ENCODE peak calls at places on chromosomes 16 and 17, in six cellular contexts. T is GM13976, A is RWPE1, N is ovary, V is gastrocnemius medialis, P is lung. D is an unnamed sample.

GRCh38 chr17:64053101-64053500 is 32.7 kb upstream of the ICAM2 start:
- DNase-seq in T (no peak), A (no peak), N (no peak), V (no peak), P (no peak), D (no peak)

GRCh38 chr16:2056681-2057407 is 9.1 kb downstream of the TSC2 start:
- DNase-seq in T (no peak), A (no peak), N (no peak), V (no peak), P (no peak), D (no peak)

GRCh38 chr16:67431077-67431804 is at the start of gene HSD11B2:
- DNase-seq in T (peak), A (peak), N (peak), V (peak), P (peak), D (no peak)

GRCh38 chr17:3582921-3583320 is 25.3 kb upstream of the TRPV3 start:
- DNase-seq in T (no peak), A (no peak), N (no peak), V (no peak), P (peak), D (no peak)

GRCh38 chr16:74641969-74642368 is 24.7 kb downstream of the RFWD3 start:
- DNase-seq in T (no peak), A (no peak), N (no peak), V (no peak), P (no peak), D (no peak)

GRCh38 chr17:10292057-10292931 is 80.5 kb downstream of the MYH13 start:
- DNase-seq in T (peak), A (peak), N (no peak), V (peak), P (no peak), D (peak)

GRCh38 chr17:82419471-82419995 is 1.1 kb upstream of the OGFOD3 start:
- DNase-seq in T (no peak), A (no peak), N (no peak), V (no peak), P (no peak), D (no peak)

GRCh38 chr17:73722163-73722562 is 77.9 kb upstream of the SDK2 start:
- DNase-seq in T (no peak), A (no peak), N (no peak), V (no peak), P (no peak), D (no peak)

GRCh38 chr16:10511829-10512228 is 68.6 kb downstream of the EMP2 start:
- DNase-seq in T (no peak), A (no peak), N (no peak), V (no peak), P (no peak), D (no peak)

GRCh38 chr17:45403906-45404490 is 28.7 kb downstream of the ARHGAP27 start:
- DNase-seq in T (no peak), A (no peak), N (no peak), V (no peak), P (no peak), D (no peak)

GRCh38 chr16:30186782-30187555 is 3.6 kb downstream of the CORO1A start:
- DNase-seq in T (peak), A (no peak), N (peak), V (peak), P (peak), D (peak)

GRCh38 chr17:21689604-21690003 is 2.7 kb upstream of the KCNJ18 start:
- DNase-seq in T (no peak), A (peak), N (peak), V (no peak), P (peak), D (no peak)

GRCh38 chr16:30902070-30902972 is 5.9 kb downstream of the CTF1 start:
- DNase-seq in T (peak), A (peak), N (peak), V (peak), P (peak), D (peak)

GRCh38 chr17:35390663-35391062 is 17.2 kb upstream of the SLFN11 start:
- DNase-seq in T (no peak), A (no peak), N (no peak), V (no peak), P (no peak), D (no peak)

GRCh38 chr17:41403409-41404023 is 6.1 kb upstream of the KRT31 start:
- DNase-seq in T (no peak), A (no peak), N (no peak), V (no peak), P (no peak), D (no peak)

GRCh38 chr17:6350806-6351205 is 84.1 kb downstream of the AIPL1 start:
- DNase-seq in T (no peak), A (no peak), N (no peak), V (no peak), P (no peak), D (no peak)

GRCh38 chr16:67541391-67542263 is 13.0 kb downstream of the RIPOR1 start:
- DNase-seq in T (no peak), A (peak), N (no peak), V (no peak), P (no peak), D (no peak)

GRCh38 chr17:2421315-2422147 is 20.7 kb upstream of the MNT start:
- DNase-seq in T (no peak), A (no peak), N (peak), V (peak), P (no peak), D (no peak)

GRCh38 chr17:72152392-72152727 is 31.5 kb downstream of the SOX9 start:
- DNase-seq in T (no peak), A (peak), N (no peak), V (no peak), P (no peak), D (no peak)

GRCh38 chr16:84819644-84820304 is at the start of gene CRISPLD2:
- DNase-seq in T (peak), A (peak), N (peak), V (peak), P (peak), D (peak)

GRCh38 chr17:78599419-78599818 is 22.2 kb upstream of the DNAH17 start:
- DNase-seq in T (no peak), A (no peak), N (no peak), V (no peak), P (no peak), D (no peak)

GRCh38 chr17:14143678-14144077 is 74.4 kb downstream of the COX10 start:
- DNase-seq in T (no peak), A (no peak), N (no peak), V (peak), P (no peak), D (no peak)

GRCh38 chr17:38658741-38659345 is 15.9 kb downstream of the EPOP start:
- DNase-seq in T (peak), A (no peak), N (no peak), V (no peak), P (no peak), D (no peak)

GRCh38 chr17:80965606-80966005 is 26.0 kb upstream of the CHMP6 start:
- DNase-seq in T (no peak), A (no peak), N (no peak), V (no peak), P (no peak), D (no peak)

GRCh38 chr16:83615981-83616380 is 191.8 kb upstream of the HSBP1 start:
- DNase-seq in T (no peak), A (no peak), N (no peak), V (no peak), P (no peak), D (no peak)

GRCh38 chr16:82042841-82043240 is 7.8 kb downstream of the HSD17B2 start:
- DNase-seq in T (no peak), A (no peak), N (no peak), V (no peak), P (no peak), D (no peak)

GRCh38 chr16:65121870-65122723 is at the start of gene CDH11:
- DNase-seq in T (peak), A (peak), N (peak), V (peak), P (peak), D (no peak)

GRCh38 chr17:4032738-4033137 is 68.5 kb upstream of the ATP2A3 start:
- DNase-seq in T (no peak), A (no peak), N (no peak), V (no peak), P (no peak), D (no peak)

GRCh38 chr17:42133461-42134041 is 10.9 kb downstream of the HSPB9 start:
- DNase-seq in T (peak), A (no peak), N (no peak), V (no peak), P (no peak), D (peak)

GRCh38 chr17:15782809-15783208 is 50.7 kb downstream of the TBC1D26 start:
- DNase-seq in T (no peak), A (no peak), N (peak), V (peak), P (peak), D (no peak)

GRCh38 chr17:32281011-32281451 is 15.4 kb downstream of the RHBDL3 start:
- DNase-seq in T (no peak), A (no peak), N (no peak), V (no peak), P (peak), D (no peak)

DNA sequence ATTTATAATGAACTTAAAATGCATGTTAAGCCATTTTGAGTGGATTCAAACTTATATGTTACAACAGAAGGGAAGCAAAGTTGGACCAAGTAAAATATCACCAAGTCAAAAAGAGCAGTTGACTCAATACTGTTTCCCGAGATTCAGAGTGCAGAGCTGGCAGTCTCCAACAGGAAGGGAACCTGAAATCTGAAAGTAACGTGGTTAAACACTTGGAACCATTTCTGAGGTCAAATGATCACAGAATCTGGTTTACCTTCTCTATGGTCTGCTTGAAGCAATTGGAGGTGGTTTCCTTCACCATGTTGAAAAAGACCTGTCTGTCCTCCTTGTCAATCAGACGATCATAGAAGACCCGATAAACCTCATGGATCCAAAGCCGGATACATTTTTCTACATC is 86.5 kb downstream of the LYRM1 start:
- DNase-seq in T (no peak), A (no peak), N (no peak), V (no peak), P (no peak), D (no peak)
- TF ChIP-seq CTCF in T (no peak), A (no peak), N (no peak), V (no peak), P (no peak), D (no peak)

GRCh38 chr16:85917959-85918358 is 19.0 kb downstream of the IRF8 start:
- DNase-seq in T (peak), A (no peak), N (no peak), V (no peak), P (no peak), D (no peak)

GRCh38 chr16:85916141-85916890 is 17.4 kb downstream of the IRF8 start:
- DNase-seq in T (no peak), A (peak), N (no peak), V (no peak), P (peak), D (no peak)

GRCh38 chr16:85918436-85918835 is 19.5 kb downstream of the IRF8 start:
- DNase-seq in T (no peak), A (no peak), N (no peak), V (no peak), P (no peak), D (no peak)

GRCh38 chr16:85915125-85915845 is 16.3 kb downstream of the IRF8 start:
- DNase-seq in T (no peak), A (no peak), N (no peak), V (no peak), P (no peak), D (no peak)

GRCh38 chr16:85917012-85917411 is 18.1 kb downstream of the IRF8 start:
- DNase-seq in T (no peak), A (no peak), N (no peak), V (no peak), P (no peak), D (no peak)
- TF ChIP-seq CTCF in T (no peak), A (no peak), N (no peak), V (no peak), P (no peak), D (peak)

GRCh38 chr16:88925540-88925887 is 51.5 kb downstream of the CBFA2T3 start:
- DNase-seq in T (no peak), A (no peak), N (no peak), V (no peak), P (no peak), D (no peak)
- TF ChIP-seq CTCF in T (no peak), A (no peak), N (no peak), V (no peak), P (no peak), D (no peak)

DNA sequence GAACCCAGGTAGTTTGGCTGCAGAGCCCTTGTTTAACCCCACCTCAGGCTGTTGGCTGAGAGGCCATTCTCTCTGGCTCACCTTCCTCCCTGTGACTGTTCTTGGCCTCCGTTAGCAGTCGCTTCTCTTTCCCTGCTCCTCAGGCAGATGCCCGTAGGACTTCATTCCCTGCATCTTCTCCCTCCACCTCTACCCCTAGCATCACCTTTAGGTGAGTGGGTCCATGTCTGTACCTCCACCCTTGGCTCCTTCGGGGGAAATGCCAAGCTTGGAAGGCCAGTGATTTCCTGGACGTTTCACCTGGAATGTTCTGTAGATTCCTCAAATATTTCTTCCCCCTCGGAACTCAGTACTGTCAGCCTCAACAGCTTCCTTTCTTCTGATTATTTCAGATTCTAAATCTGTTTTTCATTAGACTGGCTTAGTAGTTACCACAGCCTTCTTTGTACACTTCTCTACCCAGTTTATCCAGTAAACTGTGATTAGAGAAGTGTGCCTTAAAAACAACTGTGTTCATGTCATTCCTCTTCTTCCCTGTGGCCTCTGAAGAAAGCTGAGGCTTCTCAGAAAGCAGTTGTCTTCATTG is 227.9 kb downstream of the MSI2 start:
- DNase-seq in T (no peak), A (no peak), N (no peak), V (no peak), P (no peak), D (no peak)
- TF ChIP-seq CTCF in T (no peak), A (no peak), N (no peak), V (no peak), P (no peak), D (no peak)

DNA sequence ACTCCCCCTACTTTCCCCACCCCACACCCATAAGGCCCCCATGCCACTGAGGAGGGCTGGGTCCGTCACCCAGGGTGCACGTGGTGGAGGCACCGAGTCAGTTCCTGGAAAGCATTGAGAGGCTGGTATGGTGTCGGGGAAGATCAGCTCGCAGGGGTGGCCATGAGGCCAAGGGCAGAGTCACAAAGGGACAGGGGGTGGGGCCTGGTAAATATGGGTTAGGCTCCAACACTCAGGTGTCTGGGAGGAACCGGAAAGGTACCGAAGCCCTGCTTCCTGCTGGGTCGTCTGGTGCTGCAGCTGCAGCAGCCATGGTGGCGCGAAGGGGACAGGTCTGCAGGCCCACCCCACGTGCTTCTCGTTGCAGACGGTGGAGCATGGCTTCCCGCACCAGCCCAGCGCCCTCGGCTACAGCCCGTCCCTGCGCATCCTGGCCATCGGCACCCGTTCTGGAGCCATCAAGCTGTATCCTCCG is 30.2 kb downstream of the LLGL2 start:
- DNase-seq in T (no peak), A (no peak), N (no peak), V (no peak), P (no peak), D (no peak)
- TF ChIP-seq CTCF in T (no peak), A (no peak), N (no peak), V (no peak), P (no peak), D (no peak)